ENCODE peak calls at places on chromosomes 4 and X, in six cellular contexts. A is T-cell, P is GM12865, R is left cardiac atrium, G is hypothalamus, S is ACHN. N is an unnamed sample.

GRCh38 chr4:137299281-137299680 is 233.0 kb downstream of the PCDH18 start:
- DNase-seq in A (no peak), P (no peak), R (no peak), G (no peak), S (no peak), N (no peak)

GRCh38 chr4:26034849-26035248 is 120.8 kb downstream of the SMIM20 start:
- DNase-seq in A (no peak), P (peak), R (no peak), G (no peak), S (no peak), N (peak)

GRCh38 chr4:160505724-160506123 is 1402.8 kb downstream of the RAPGEF2 start:
- DNase-seq in A (no peak), P (no peak), R (no peak), G (no peak), S (no peak), N (no peak)

GRCh38 chr4:81627617-81628016 is 155.9 kb upstream of the RASGEF1B start:
- DNase-seq in A (no peak), P (no peak), R (no peak), G (no peak), S (no peak), N (no peak)

GRCh38 chr4:81698536-81698935 is 226.8 kb upstream of the RASGEF1B start:
- DNase-seq in A (no peak), P (no peak), R (no peak), G (no peak), S (no peak), N (peak)

GRCh38 chrX:7159132-7159861 is 11.3 kb upstream of the PUDP start:
- DNase-seq in A (no peak), P (no peak), R (no peak), G (no peak), S (no peak), N (no peak)

GRCh38 chr4:101792056-101792575 is 1.6 kb downstream of the BANK1 start:
- DNase-seq in A (no peak), P (no peak), R (no peak), G (no peak), S (no peak), N (no peak)

GRCh38 chr4:7607156-7607910 is 172.6 kb upstream of the PSAPL1 start:
- DNase-seq in A (no peak), P (no peak), R (no peak), G (no peak), S (no peak), N (no peak)

GRCh38 chr4:171594293-171594692 is 218.9 kb upstream of the GALNTL6 start:
- DNase-seq in A (no peak), P (no peak), R (no peak), G (no peak), S (no peak), N (no peak)

GRCh38 chr4:25843340-25844097 is 19.3 kb downstream of the SEL1L3 start:
- DNase-seq in A (no peak), P (peak), R (peak), G (no peak), S (peak), N (no peak)

GRCh38 chrX:153469811-153470410 is 465 bp downstream of the HAUS7 start:
- DNase-seq in A (no peak), P (peak), R (no peak), G (no peak), S (peak), N (peak)

GRCh38 chr4:75643651-75644050 is 13.3 kb upstream of the CDKL2 start:
- DNase-seq in A (no peak), P (no peak), R (no peak), G (no peak), S (no peak), N (no peak)

GRCh38 chr4:105895609-105896460 is 564 bp downstream of the NPNT start:
- DNase-seq in A (no peak), P (peak), R (peak), G (no peak), S (peak), N (no peak)